ENCODE peak calls at places on chromosomes 1 and 21, in four cellular contexts. U is psoas muscle, Z is NB4, W is fibroblast of pulmonary artery. T is an unnamed sample.

GRCh38 chr1:18542351-18542750 is 61.6 kb downstream of the KLHDC7A start:
- DNase-seq in Z (no peak), U (no peak), W (no peak), T (no peak)

GRCh38 chr1:11982010-11982392 is 1.8 kb downstream of the MFN2 start:
- DNase-seq in W (peak; percentile 69), U (no peak), Z (peak; percentile 43), T (peak; percentile 46)

GRCh38 chr21:33866851-33867250 is 48.8 kb downstream of the ATP5PO start:
- DNase-seq in U (no peak), W (no peak), Z (no peak), T (no peak)

GRCh38 chr1:41935226-41935625 is 16.5 kb upstream of the HIVEP3 start:
- DNase-seq in Z (no peak), U (no peak), W (peak; percentile 69), T (no peak)

GRCh38 chr21:34956416-34957316 is 92.4 kb downstream of the RUNX1 start:
- DNase-seq in U (no peak), W (no peak), Z (no peak), T (no peak)

GRCh38 chr1:173294853-173295252 is 87.7 kb upstream of the TNFSF4 start:
- DNase-seq in Z (no peak), U (no peak), W (no peak), T (no peak)

GRCh38 chr1:117673405-117673804 is 67.6 kb downstream of the TENT5C start:
- DNase-seq in U (no peak), Z (peak; percentile 37), W (peak; percentile 62), T (no peak)

GRCh38 chr1:162541619-162542141 is 19.8 kb upstream of the UAP1 start:
- DNase-seq in Z (no peak), W (peak; percentile 97), U (no peak), T (no peak)

GRCh38 chr1:113818585-113818984 is 6.3 kb upstream of the RSBN1 start:
- DNase-seq in U (no peak), Z (peak; percentile 4), W (no peak), T (no peak)

GRCh38 chr1:178075323-178075722 is 18.6 kb upstream of the RASAL2 start:
- DNase-seq in U (no peak), Z (no peak), W (peak; percentile 45), T (no peak)

GRCh38 chr1:85404393-85404792 is 60.6 kb downstream of the DDAH1 start:
- DNase-seq in W (no peak), Z (no peak), U (no peak), T (no peak)

GRCh38 chr1:47031059-47031458 is 7.6 kb downstream of the CYP4X1 start:
- DNase-seq in U (no peak), Z (no peak), W (peak; percentile 83), T (no peak)

GRCh38 chr1:60848583-60849188 is 233.7 kb upstream of the NFIA start:
- DNase-seq in Z (peak; percentile 24), U (no peak), W (peak; percentile 75), T (peak; percentile 32)

GRCh38 chr1:245099401-245099800 is 55.4 kb upstream of the KIF26B start:
- DNase-seq in U (no peak), W (no peak), Z (no peak), T (no peak)

GRCh38 chr1:24157921-24158481 is 15.1 kb upstream of the IL22RA1 start:
- DNase-seq in Z (no peak), W (peak; percentile 9), U (peak; percentile 68), T (no peak)

DNA sequence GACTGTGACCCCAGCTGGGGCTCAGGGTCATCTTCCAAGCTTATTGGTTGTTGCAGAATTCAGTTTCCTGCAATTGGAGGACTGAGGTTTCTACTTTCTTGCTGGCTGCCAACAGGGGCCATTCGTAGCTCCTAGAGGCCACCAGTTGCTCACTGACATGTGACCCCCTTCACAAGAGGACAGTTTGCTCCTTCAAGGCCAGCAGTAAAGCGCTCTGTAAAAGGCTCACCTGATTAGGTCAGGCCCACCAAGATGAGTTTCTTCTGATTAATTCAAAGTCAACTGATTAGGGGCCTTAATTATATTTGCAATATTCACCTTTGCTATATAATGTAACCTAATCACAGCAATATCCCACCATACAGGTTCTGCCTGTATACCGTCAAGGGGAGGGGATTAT is 68.9 kb downstream of the SLC9A1 start:
- DNase-seq in U (no peak), Z (peak; percentile 15), W (no peak), T (no peak)
- TF ChIP-seq CTCF in U (no peak), Z (no peak), W (no peak), T (no peak)

GRCh38 chr1:51618715-51619114 is 1.8 kb downstream of the OSBPL9 start:
- DNase-seq in Z (no peak), U (no peak), W (no peak), T (no peak)
- H3K4me3 ChIP-seq in Z (peak overlapping the region; percentile 21), U (peak overlapping the region; percentile 90), W (peak overlapping the region; percentile 96), T (no peak overlapping the region)

GRCh38 chr1:32612189-32612881 is 38.0 kb downstream of the ZBTB8OS start:
- DNase-seq in U (peak; percentile 95), W (peak; percentile 76), Z (no peak), T (peak; percentile 75)
- TF ChIP-seq CTCF in U (peak; percentile 17), W (peak; percentile 32), Z (no peak), T (peak; percentile 12)

DNA sequence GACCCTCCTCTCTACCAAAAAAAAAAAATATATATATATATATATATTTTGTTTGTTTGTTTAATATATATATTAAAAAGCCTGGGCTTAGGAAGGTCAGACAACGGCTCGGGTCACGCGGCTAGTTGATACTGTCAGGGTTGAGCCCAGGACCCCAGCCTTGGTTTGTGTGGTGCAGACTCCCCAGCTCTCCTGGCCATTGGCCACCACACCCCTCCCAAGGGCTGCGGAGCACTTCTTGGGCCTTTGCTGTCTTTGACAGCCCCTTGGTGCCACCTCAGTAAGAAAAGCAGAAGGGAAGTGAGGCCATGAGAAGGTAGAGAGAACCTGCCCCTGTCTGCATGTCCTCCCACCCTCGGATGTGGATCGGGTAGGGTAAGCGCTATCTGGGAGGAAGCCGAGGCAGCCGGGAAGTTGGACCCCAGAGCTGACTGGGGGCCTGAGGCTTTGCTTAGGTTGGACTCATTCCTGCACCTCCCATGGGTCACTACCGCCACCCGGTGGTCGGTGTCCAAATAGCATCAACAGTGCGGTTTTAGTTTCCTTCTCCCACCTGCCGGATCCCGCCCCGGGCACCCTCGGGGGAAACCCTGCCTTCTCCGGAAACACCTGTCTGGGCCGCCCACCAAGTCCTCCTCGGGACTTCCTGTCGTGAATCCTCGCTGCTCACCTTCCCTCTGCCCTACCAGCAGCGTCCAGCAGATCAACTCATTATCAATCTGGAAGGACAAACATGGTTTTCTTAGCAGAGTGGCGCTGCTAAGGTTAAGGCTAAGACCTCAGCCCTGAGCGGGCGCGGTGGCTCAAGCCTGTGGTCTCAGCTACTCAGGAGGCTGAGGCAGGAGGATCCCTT is 29.8 kb upstream of the GNPAT start:
- DNase-seq in W (peak; percentile 66), Z (peak; percentile 80), U (peak; percentile 88), T (peak; percentile 92)
- H3K4me3 ChIP-seq in W (peak overlapping the region; percentile 48), Z (peak overlapping the region; percentile 52), U (peak overlapping the region; percentile 63), T (peak overlapping the region; percentile 52)

DNA sequence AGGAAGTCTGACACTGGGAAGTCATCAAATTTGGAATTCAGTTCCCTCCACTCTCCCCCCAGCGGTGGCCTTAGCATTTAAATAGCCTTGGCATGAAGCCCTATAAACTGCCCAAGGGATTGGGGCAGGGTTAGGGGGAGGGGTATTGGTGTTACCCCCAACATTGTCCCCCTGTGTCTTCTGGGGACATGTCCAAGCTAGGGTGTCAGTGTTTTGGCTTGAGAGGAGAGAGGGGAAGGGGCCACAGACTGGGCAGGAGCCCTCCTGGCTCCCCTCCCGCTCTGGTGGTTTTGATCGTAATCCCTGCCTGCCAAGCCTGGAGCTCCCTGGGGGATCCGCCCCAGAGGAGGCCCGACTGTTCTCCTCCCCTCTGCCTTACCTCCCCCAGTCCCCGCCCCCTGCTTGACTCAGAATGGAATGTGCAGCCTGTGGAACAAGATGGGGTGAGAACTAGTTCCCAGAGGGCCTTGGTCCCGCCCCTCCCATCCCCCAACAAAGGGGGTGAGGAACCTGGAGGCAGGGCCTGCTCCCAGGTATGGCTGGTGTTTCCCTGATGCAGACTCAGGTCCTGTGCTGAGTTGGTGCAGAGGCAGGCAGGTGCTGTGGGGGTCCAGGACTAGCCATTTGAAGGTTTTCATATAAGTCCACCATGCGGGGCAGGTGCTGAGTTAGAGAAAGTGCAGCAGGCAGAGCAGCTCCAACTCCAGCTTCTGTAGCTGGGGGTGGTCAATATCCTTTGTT is 7.4 kb downstream of the SOX13 start:
- DNase-seq in Z (peak; percentile 71), W (peak; percentile 90), U (peak; percentile 89), T (no peak)
- TF ChIP-seq CTCF in Z (no peak), W (no peak), U (no peak), T (no peak)

GRCh38 chr1:110070968-110071307 is 466 bp upstream of the ALX3 start:
- DNase-seq in W (no peak), Z (no peak), U (no peak), T (no peak)
- H3K4me3 ChIP-seq in W (no peak overlapping the region), Z (no peak overlapping the region), U (no peak overlapping the region), T (no peak overlapping the region)

DNA sequence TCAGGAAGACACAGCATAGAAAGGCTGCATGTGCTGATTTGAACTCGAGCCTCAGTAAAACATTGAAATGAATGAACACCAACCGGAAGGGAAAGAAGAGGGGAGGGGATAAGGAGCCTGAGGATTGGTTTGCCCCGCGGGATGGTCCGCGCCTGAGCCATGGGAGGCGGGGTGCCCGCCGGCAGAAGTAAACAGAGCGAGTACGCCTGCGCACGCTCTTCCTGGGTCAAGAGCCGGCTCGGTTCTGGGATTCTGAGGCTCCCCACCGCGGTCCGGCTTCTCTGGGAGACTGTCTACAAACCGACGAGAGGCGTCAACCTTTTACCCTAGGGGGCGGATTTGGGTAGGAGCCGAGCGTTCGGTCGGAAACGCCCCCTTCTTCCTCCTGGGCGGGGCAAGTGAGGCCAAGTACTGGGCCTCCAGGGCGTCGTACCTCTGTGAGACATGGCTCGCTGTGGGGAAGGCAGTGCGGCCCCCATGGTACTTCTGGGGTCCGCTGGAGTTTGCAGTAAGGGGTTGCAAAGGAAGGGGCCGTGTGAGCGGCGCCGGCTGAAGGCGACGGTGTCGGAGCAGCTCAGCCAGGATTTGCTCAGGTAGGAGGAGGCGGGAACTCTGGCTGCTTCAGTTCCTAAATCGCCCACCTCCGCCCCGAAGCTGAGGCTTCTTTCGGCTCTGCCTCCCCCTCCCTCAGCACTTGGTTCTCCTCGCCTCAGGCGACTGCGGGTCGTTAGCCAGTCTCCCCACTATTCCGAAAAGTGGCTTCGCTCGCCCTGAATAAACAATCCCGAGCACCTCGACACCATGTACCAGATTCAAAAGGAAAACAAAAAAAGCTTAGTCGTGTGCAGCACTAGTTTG is at the start of gene BTBD8:
- DNase-seq in Z (peak; percentile 84), U (peak; percentile 91), W (peak; percentile 83), T (peak; percentile 82)
- TF ChIP-seq CTCF in Z (no peak), U (no peak), W (no peak), T (no peak)

DNA sequence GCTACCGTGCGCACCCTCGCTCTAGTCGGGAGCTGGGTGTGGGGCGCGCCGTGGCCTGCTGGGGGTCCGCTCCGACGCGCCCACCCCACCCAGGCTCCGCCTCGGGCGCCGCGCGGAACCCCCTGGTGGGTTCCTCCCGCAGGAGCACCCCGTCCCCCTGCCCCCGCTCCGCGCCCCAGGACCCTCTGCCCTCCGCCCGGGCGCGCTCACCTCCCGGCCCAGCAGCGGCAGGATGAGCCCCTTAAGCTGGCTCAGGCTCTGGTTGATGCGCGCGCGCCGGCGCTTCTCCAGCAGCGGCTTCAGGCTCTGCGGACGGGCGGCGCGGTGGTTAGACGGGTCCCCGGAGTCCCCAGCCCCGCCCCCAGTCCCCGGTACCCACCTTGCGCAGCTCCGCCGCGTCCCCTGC is 319 bp downstream of the HES2 start:
- DNase-seq in W (no peak), Z (peak; percentile 60), U (no peak), T (no peak)
- H3K4me3 ChIP-seq in W (peak overlapping the region; percentile 12), Z (no peak overlapping the region), U (peak overlapping the region; percentile 55), T (no peak overlapping the region)

GRCh38 chr1:233745114-233745513 is 131.2 kb downstream of the KCNK1 start:
- DNase-seq in U (no peak), Z (no peak), W (no peak), T (no peak)
- TF ChIP-seq CTCF in U (no peak), Z (no peak), W (no peak), T (no peak)

T was measured in GM12865.